ENCODE peak calls at places on chromosomes 2 and 18, in four cellular contexts. One of them, this sample, is unnamed.

GRCh38 chr18:75161629-75162028 is 47.3 kb downstream of the PTGR3 start:
- DNase-seq in HCT116: peak; percentile 32
- DNase-seq in OCI-LY7: peak; percentile 12
- DNase-seq in GM12878: no peak
- DNase-seq in this sample: no peak

GRCh38 chr2:128465246-128466170 is 146.8 kb upstream of the HS6ST1 start:
- DNase-seq in GM12878: no peak
- DNase-seq in OCI-LY7: no peak
- DNase-seq in HCT116: no peak
- DNase-seq in this sample: peak; percentile 11

GRCh38 chr2:118319271-118319684 is 231.0 kb downstream of the INSIG2 start:
- DNase-seq in OCI-LY7: no peak
- DNase-seq in HCT116: no peak
- DNase-seq in GM12878: no peak
- DNase-seq in this sample: peak; percentile 96

GRCh38 chr2:231144896-231145295 is 20.1 kb upstream of the HTR2B start:
- DNase-seq in OCI-LY7: no peak
- DNase-seq in GM12878: no peak
- DNase-seq in HCT116: no peak
- DNase-seq in this sample: no peak

GRCh38 chr2:181694271-181694670 is 14.0 kb upstream of the NEUROD1 start:
- DNase-seq in GM12878: no peak
- DNase-seq in OCI-LY7: no peak
- DNase-seq in HCT116: no peak
- DNase-seq in this sample: no peak

GRCh38 chr2:237900891-237901831 is 41.7 kb downstream of the RAMP1 start:
- DNase-seq in OCI-LY7: no peak
- DNase-seq in HCT116: no peak
- DNase-seq in GM12878: no peak
- DNase-seq in this sample: no peak

GRCh38 chr18:67961701-67962440 is 445.4 kb upstream of the DSEL start:
- DNase-seq in HCT116: no peak
- DNase-seq in GM12878: no peak
- DNase-seq in OCI-LY7: no peak
- DNase-seq in this sample: no peak

GRCh38 chr2:241882090-241882625 is 12.6 kb downstream of the RTP5 start:
- DNase-seq in OCI-LY7: peak; percentile 61
- DNase-seq in HCT116: no peak
- DNase-seq in GM12878: no peak
- DNase-seq in this sample: no peak

GRCh38 chr2:42192642-42193566 is 23.8 kb downstream of the EML4 start:
- DNase-seq in OCI-LY7: no peak
- DNase-seq in HCT116: no peak
- DNase-seq in GM12878: no peak
- DNase-seq in this sample: no peak

GRCh38 chr2:213187833-213188532 is 36.6 kb upstream of the IKZF2 start:
- DNase-seq in OCI-LY7: no peak
- DNase-seq in HCT116: no peak
- DNase-seq in GM12878: no peak
- DNase-seq in this sample: peak; percentile 87

GRCh38 chr2:213834331-213834730 is 550.1 kb downstream of the SPAG16 start:
- DNase-seq in OCI-LY7: no peak
- DNase-seq in GM12878: no peak
- DNase-seq in HCT116: peak; percentile 6
- DNase-seq in this sample: no peak

GRCh38 chr2:172062402-172063004 is 22.8 kb upstream of the DLX1 start:
- DNase-seq in OCI-LY7: no peak
- DNase-seq in GM12878: no peak
- DNase-seq in HCT116: no peak
- DNase-seq in this sample: no peak
- H2AFZ ChIP-seq in OCI-LY7: no peak overlapping the region
- H2AFZ ChIP-seq in GM12878: no peak overlapping the region
- H2AFZ ChIP-seq in HCT116: no peak overlapping the region
- H2AFZ ChIP-seq in this sample: no peak overlapping the region

GRCh38 chr2:217275091-217275490 is 415.2 kb upstream of the TNP1 start:
- DNase-seq in OCI-LY7: no peak
- DNase-seq in GM12878: no peak
- DNase-seq in HCT116: no peak
- DNase-seq in this sample: no peak
- H2AFZ ChIP-seq in OCI-LY7: no peak overlapping the region
- H2AFZ ChIP-seq in GM12878: no peak overlapping the region
- H2AFZ ChIP-seq in HCT116: no peak overlapping the region
- H2AFZ ChIP-seq in this sample: no peak overlapping the region

GRCh38 chr2:119484834-119485233 is 39.4 kb downstream of the SCTR start:
- DNase-seq in HCT116: no peak
- DNase-seq in GM12878: no peak
- DNase-seq in OCI-LY7: no peak
- DNase-seq in this sample: no peak

GRCh38 chr2:119482481-119483394 is 41.5 kb downstream of the SCTR start:
- DNase-seq in HCT116: no peak
- DNase-seq in OCI-LY7: no peak
- DNase-seq in GM12878: no peak
- DNase-seq in this sample: no peak

GRCh38 chr2:119483896-119484718 is 40.2 kb downstream of the SCTR start:
- DNase-seq in GM12878: no peak
- DNase-seq in HCT116: no peak
- DNase-seq in OCI-LY7: no peak
- DNase-seq in this sample: no peak

GRCh38 chr2:119481501-119482455 is 42.5 kb downstream of the SCTR start:
- DNase-seq in OCI-LY7: no peak
- DNase-seq in GM12878: no peak
- DNase-seq in HCT116: no peak
- DNase-seq in this sample: no peak

GRCh38 chr2:119483395-119483753 is 40.9 kb downstream of the SCTR start:
- DNase-seq in OCI-LY7: no peak
- DNase-seq in HCT116: no peak
- DNase-seq in GM12878: no peak
- DNase-seq in this sample: no peak
- H2AFZ ChIP-seq in OCI-LY7: no peak overlapping the region
- H2AFZ ChIP-seq in HCT116: no peak overlapping the region
- H2AFZ ChIP-seq in GM12878: no peak overlapping the region
- H2AFZ ChIP-seq in this sample: no peak overlapping the region

DNA sequence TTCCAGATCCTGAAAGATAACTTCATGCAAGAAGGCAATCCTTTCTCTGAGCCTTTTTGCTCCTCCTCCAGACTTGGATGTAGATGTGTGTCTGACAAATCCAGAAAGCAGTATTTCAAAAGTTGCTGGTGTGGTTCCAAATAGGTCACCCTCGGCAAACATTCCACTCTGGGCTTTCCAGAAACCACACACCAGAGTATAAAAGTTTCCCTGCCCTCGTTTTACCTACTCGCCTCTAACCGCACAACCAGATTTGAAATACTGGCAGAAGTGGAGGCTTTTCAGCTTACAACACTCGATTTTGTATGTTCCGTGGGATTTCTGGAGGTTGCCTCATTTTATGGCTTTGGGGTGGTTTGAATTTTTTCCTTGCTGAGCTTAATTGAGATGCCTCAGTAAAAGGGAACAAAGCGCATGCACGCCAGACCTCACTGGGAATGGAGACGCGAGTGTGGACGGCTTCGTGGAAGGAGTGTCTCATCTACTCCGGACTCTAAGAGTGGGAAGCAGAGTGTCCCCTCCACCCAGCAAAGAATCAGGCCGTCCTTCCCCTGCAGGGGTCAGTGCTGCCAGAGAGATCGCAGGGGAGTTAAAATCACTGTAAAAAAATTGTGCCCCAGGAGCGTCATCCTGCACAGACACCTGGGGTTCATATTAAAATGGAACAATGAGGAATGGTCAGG is 44.0 kb upstream of the RPL31 start:
- DNase-seq in OCI-LY7: no peak
- DNase-seq in GM12878: no peak
- DNase-seq in HCT116: no peak
- DNase-seq in this sample: no peak
- H2AFZ ChIP-seq in OCI-LY7: no peak overlapping the region
- H2AFZ ChIP-seq in GM12878: no peak overlapping the region
- H2AFZ ChIP-seq in HCT116: no peak overlapping the region
- H2AFZ ChIP-seq in this sample: no peak overlapping the region

DNA sequence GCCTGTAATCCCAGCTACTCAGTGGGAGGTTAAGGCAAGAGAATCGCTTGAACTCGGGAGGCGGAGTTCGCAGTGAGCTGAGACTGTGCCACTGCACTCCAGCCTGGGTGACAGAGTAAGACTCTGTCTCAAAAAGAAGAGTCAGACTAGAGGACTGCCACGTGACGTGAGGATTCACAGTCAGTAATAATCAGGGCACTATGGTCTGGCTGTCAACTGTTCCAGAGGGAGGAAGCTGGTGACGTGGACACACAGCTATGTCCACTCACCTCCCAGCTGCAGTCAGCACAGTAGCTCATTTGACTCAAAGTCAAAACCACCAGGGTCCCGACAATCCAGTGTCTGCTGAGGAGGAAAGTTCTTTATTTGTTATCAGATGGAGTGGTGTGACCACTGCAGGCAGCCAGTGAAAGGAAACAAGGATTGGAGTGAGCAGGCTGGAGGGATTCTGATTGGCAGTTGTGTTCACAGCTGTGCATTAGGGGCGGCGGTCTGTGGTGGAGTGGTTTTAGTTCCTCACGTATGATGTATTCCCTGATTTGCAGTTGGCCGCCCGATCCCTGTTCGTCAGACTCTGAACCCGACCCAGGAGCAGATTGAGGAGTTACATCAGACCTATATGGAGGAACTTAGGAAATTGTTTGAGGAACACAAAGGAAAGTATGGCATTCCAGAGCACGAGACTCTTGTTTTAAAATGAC is 37.9 kb downstream of the MOGAT1 start:
- DNase-seq in HCT116: peak; percentile 83
- DNase-seq in OCI-LY7: peak; percentile 53
- DNase-seq in GM12878: no peak
- DNase-seq in this sample: peak; percentile 75
- H2AFZ ChIP-seq in HCT116: peak overlapping the region; percentile 58
- H2AFZ ChIP-seq in OCI-LY7: peak overlapping the region; percentile 70
- H2AFZ ChIP-seq in GM12878: peak overlapping the region; percentile 1
- H2AFZ ChIP-seq in this sample: no peak overlapping the region

DNA sequence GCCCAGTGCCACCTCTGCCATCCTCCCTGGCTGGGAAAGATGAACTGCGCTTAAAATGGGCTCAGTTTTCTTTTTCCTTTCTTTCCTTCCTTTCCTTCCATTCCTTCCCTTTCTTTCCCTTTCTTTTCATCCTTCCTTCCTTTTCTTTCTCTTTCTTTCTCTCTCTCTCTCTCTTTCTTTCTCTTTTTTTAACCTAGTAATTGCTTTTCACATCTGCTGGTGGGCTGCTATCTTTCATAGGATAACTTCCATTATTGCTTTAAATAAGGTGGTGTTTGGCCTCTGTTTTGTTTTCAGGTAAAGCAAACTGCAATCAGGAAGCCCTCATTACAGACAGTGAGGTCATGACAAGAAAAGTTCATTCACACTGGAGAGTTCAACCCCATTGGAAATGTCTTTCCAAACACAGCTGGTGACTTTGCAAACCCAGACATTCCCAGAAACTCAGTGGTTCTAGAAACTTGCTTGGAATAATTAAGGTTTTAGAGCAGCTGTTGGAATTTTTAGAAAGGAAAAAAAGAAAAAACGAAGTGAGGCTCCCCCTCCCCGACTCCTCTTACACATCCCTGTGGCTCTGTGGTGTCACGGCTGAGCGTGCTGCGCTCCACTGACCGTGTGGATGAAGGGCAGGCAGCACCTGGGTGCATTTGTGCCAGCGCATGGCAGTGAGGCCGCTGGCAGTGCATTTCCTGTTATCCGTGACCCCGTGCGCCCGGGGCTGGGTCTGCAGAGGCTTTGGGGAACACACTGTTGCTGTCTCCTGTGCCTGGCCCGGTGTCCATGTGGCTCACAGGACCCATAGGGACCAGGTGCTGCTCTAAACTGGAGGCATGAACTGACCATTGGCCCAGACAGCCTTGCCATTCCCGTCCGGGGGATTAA is 76.9 kb downstream of the MBP start:
- DNase-seq in GM12878: no peak
- DNase-seq in OCI-LY7: peak; percentile 62
- DNase-seq in HCT116: no peak
- DNase-seq in this sample: no peak
- H2AFZ ChIP-seq in GM12878: no peak overlapping the region
- H2AFZ ChIP-seq in OCI-LY7: peak overlapping the region; percentile 42
- H2AFZ ChIP-seq in HCT116: no peak overlapping the region
- H2AFZ ChIP-seq in this sample: no peak overlapping the region

GRCh38 chr2:239399404-239399999 is 1.3 kb downstream of the HDAC4 start:
- DNase-seq in GM12878: no peak
- DNase-seq in OCI-LY7: no peak
- DNase-seq in HCT116: no peak
- DNase-seq in this sample: peak; percentile 24

GRCh38 chr2:239398536-239398935 is 2.3 kb downstream of the HDAC4 start:
- DNase-seq in OCI-LY7: no peak
- DNase-seq in GM12878: no peak
- DNase-seq in HCT116: no peak
- DNase-seq in this sample: peak; percentile 26

GRCh38 chr2:239401450-239402227 is 819 bp upstream of the HDAC4 start:
- DNase-seq in HCT116: peak; percentile 87
- DNase-seq in GM12878: peak; percentile 78
- DNase-seq in OCI-LY7: peak; percentile 96
- DNase-seq in this sample: peak; percentile 93

GRCh38 chr2:239400907-239401449 is at the start of gene HDAC4:
- DNase-seq in OCI-LY7: peak; percentile 97
- DNase-seq in HCT116: peak; percentile 95
- DNase-seq in GM12878: peak; percentile 93
- DNase-seq in this sample: peak; percentile 99

GRCh38 chr2:239400000-239400831 is 604 bp downstream of the HDAC4 start:
- DNase-seq in HCT116: no peak
- DNase-seq in OCI-LY7: peak; percentile 44
- DNase-seq in GM12878: no peak
- DNase-seq in this sample: peak; percentile 23
- H2AFZ ChIP-seq in HCT116: no peak overlapping the region
- H2AFZ ChIP-seq in OCI-LY7: peak overlapping the region; percentile 7
- H2AFZ ChIP-seq in GM12878: no peak overlapping the region
- H2AFZ ChIP-seq in this sample: no peak overlapping the region

GRCh38 chr2:233259745-233260144 is 8.3 kb downstream of the ATG16L1 start:
- DNase-seq in OCI-LY7: no peak
- DNase-seq in HCT116: no peak
- DNase-seq in GM12878: no peak
- DNase-seq in this sample: no peak
- H2AFZ ChIP-seq in OCI-LY7: no peak overlapping the region
- H2AFZ ChIP-seq in HCT116: no peak overlapping the region
- H2AFZ ChIP-seq in GM12878: no peak overlapping the region
- H2AFZ ChIP-seq in this sample: no peak overlapping the region